ENCODE peak calls at places on chromosomes 4 and X, in eight cellular contexts. I is H9; B is HCT116; H is effector memory CD4-positive, alpha-beta T cell; X is ascending aorta; W is cardiac muscle cell; E is spleen; U is BE2C. Z is an unnamed sample.

GRCh38 chr4:37631551-37631950 is 54.6 kb downstream of the RELL1 start:
- DNase-seq in I (no peak), B (no peak), H (no peak), X (no peak), W (no peak), E (no peak), U (no peak), Z (no peak)

GRCh38 chr4:13953083-13953482 is 325.6 kb upstream of the BOD1L1 start:
- DNase-seq in I (no peak), B (no peak), H (no peak), X (no peak), W (no peak), E (no peak), U (no peak), Z (no peak)

GRCh38 chr4:43776371-43776770 is 672.2 kb downstream of the KCTD8 start:
- DNase-seq in I (no peak), B (no peak), H (no peak), X (no peak), W (no peak), E (no peak), U (no peak), Z (no peak)

GRCh38 chr4:34309356-34309900 is 1934.9 kb downstream of the ARAP2 start:
- DNase-seq in I (no peak), B (no peak), H (no peak), X (no peak), W (no peak), E (no peak), U (no peak), Z (no peak)

GRCh38 chr4:18698119-18698883 is 676.7 kb upstream of the LCORL start:
- DNase-seq in I (no peak), B (no peak), H (no peak), X (no peak), W (no peak), E (no peak), U (no peak), Z (no peak)

GRCh38 chr4:147056951-147057630 is 111.4 kb upstream of the TTC29 start:
- DNase-seq in I (no peak), B (no peak), H (no peak), X (no peak), W (no peak), E (no peak), U (no peak), Z (no peak)

GRCh38 chr4:132605551-132605950 is 543.5 kb upstream of the PCDH10 start:
- DNase-seq in I (no peak), B (no peak), H (no peak), X (no peak), W (no peak), E (no peak), U (no peak), Z (no peak)

GRCh38 chr4:1554876-1555265 is 129.2 kb downstream of the FAM53A start:
- DNase-seq in I (no peak), B (no peak), H (no peak), X (no peak), W (no peak), E (no peak), U (no peak), Z (no peak)

GRCh38 chrX:10989386-10989785 is 121.7 kb upstream of the HCCS start:
- DNase-seq in I (no peak), B (no peak), H (no peak), X (no peak), W (peak; percentile 49), E (no peak), U (no peak), Z (no peak)

GRCh38 chr4:67288964-67289363 is 256.3 kb downstream of the CENPC start:
- DNase-seq in I (peak; percentile 57), B (no peak), H (no peak), X (no peak), W (peak; percentile 36), E (no peak), U (peak; percentile 34), Z (no peak)

GRCh38 chr4:41141910-41142309 is 72.4 kb downstream of the APBB2 start:
- DNase-seq in I (no peak), B (no peak), H (no peak), X (no peak), W (no peak), E (no peak), U (no peak), Z (no peak)

GRCh38 chrX:115606861-115607260 is 45.9 kb downstream of the PLS3 start:
- DNase-seq in I (peak; percentile 35), B (no peak), H (no peak), X (no peak), W (no peak), E (no peak), U (no peak), Z (no peak)

GRCh38 chrX:24153175-24153795 is 3.8 kb downstream of the ZFX start:
- DNase-seq in I (peak; percentile 61), B (no peak), H (peak; percentile 6), X (no peak), W (peak; percentile 35), E (no peak), U (peak; percentile 54), Z (peak; percentile 43)

GRCh38 chrX:1629244-1629643 is 14.4 kb downstream of the ASMT start:
- DNase-seq in I (no peak), B (no peak), H (no peak), X (no peak), W (no peak), E (no peak), U (no peak), Z (no peak)

GRCh38 chr4:109943745-109944144 is 31.1 kb downstream of the EGF start:
- DNase-seq in I (no peak), B (no peak), H (no peak), X (no peak), W (no peak), E (no peak), U (no peak), Z (no peak)

GRCh38 chr4:109040441-109040840 is 262.0 kb downstream of the COL25A1 start:
- DNase-seq in I (no peak), B (no peak), H (no peak), X (no peak), W (no peak), E (no peak), U (no peak), Z (no peak)

GRCh38 chr4:99315839-99316238 is 5.4 kb downstream of the ADH1B start:
- DNase-seq in I (no peak), B (no peak), H (no peak), X (no peak), W (no peak), E (no peak), U (no peak), Z (no peak)

GRCh38 chr4:27057662-27058061 is 197.0 kb downstream of the STIM2 start:
- DNase-seq in I (no peak), B (no peak), H (no peak), X (no peak), W (no peak), E (no peak), U (no peak), Z (no peak)

GRCh38 chrX:64580035-64580434 is 184.8 kb upstream of the MTMR8 start:
- DNase-seq in I (peak; percentile 46), B (no peak), H (no peak), X (no peak), W (no peak), E (no peak), U (no peak), Z (no peak)

GRCh38 chr4:148030486-148030885 is 298.6 kb downstream of the ARHGAP10 start:
- DNase-seq in I (no peak), B (no peak), H (no peak), X (no peak), W (no peak), E (no peak), U (no peak), Z (no peak)

GRCh38 chrX:1205681-1206611 is 6.5 kb downstream of the CRLF2 start:
- DNase-seq in I (peak; percentile 76), B (peak; percentile 95), H (no peak), X (peak; percentile 64), W (peak; percentile 76), E (peak; percentile 24), U (no peak), Z (peak; percentile 6)

DNA sequence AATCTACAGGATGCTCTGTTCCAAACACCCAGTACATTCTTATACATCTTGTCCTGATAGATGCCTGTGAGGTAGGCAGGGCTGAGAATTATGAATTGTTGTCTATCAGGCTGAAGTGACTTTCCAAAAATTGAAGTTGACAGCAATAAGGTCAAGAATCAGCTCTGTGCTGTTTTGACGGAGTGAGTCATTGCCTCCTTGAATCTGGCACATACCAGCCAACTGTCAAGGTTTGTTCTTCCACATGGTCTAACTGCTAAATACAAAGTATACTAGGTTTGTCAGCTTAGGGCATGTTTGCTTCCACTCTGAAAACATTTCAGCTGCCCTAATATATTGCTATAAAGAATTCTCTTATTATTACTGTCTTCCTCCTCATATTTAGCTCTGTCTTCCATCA is 32.3 kb downstream of the SH3RF1 start:
- DNase-seq in I (no peak), B (no peak), H (no peak), X (no peak), W (no peak), E (no peak), U (peak; percentile 18), Z (no peak)
- H3K4me1 ChIP-seq in I (peaks cover 3% of the 10 kb centered on the region), B (peaks cover 36% of the 10 kb centered on the region), H (no peaks in the 10 kb centered on the region), X (peaks cover 39% of the 10 kb centered on the region), W (no peaks in the 10 kb centered on the region), E (no peaks in the 10 kb centered on the region), U (no peaks in the 10 kb centered on the region), Z (peaks cover 45% of the 10 kb centered on the region)

GRCh38 chrX:12966151-12966550 is 8.8 kb upstream of the TMSB4X start:
- DNase-seq in I (no peak), B (no peak), H (no peak), X (no peak), W (no peak), E (no peak), U (no peak), Z (no peak)

GRCh38 chrX:12970691-12971202 is 4.2 kb upstream of the TMSB4X start:
- DNase-seq in I (peak; percentile 65), B (no peak), H (peak; percentile 47), X (peak; percentile 68), W (peak; percentile 22), E (peak; percentile 64), U (no peak), Z (no peak)

GRCh38 chrX:12971282-12972003 is 3.5 kb upstream of the TMSB4X start:
- DNase-seq in I (no peak), B (no peak), H (no peak), X (peak; percentile 81), W (no peak), E (peak; percentile 82), U (no peak), Z (no peak)

GRCh38 chrX:12965390-12965940 is 9.4 kb upstream of the TMSB4X start:
- DNase-seq in I (no peak), B (no peak), H (no peak), X (peak; percentile 3), W (no peak), E (no peak), U (no peak), Z (no peak)

GRCh38 chrX:12967711-12968465 is 7.0 kb upstream of the TMSB4X start:
- DNase-seq in I (no peak), B (no peak), H (no peak), X (peak; percentile 60), W (no peak), E (peak; percentile 79), U (no peak), Z (no peak)
- H3K4me1 ChIP-seq in I (no peaks in the 10 kb centered on the region), B (no peaks in the 10 kb centered on the region), H (peaks cover 13% of the 10 kb centered on the region), X (peaks cover 8% of the 10 kb centered on the region), W (no peaks in the 10 kb centered on the region), E (peaks cover 47% of the 10 kb centered on the region), U (no peaks in the 10 kb centered on the region), Z (no peaks in the 10 kb centered on the region)

GRCh38 chrX:73977542-73978169 is 326.3 kb upstream of the ZCCHC13 start:
- DNase-seq in I (peak; percentile 32), B (no peak), H (peak; percentile 5), X (no peak), W (no peak), E (no peak), U (no peak), Z (no peak)
- H3K4me1 ChIP-seq in I (peaks cover 6% of the 10 kb centered on the region), B (no peaks in the 10 kb centered on the region), H (peaks cover 11% of the 10 kb centered on the region), X (no peaks in the 10 kb centered on the region), W (no peaks in the 10 kb centered on the region), E (peaks cover 14% of the 10 kb centered on the region), U (no peaks in the 10 kb centered on the region), Z (no peaks in the 10 kb centered on the region)

GRCh38 chrX:153969125-153969903 is 2.3 kb downstream of the HCFC1 start:
- DNase-seq in I (no peak), B (no peak), H (no peak), X (no peak), W (no peak), E (peak; percentile 82), U (peak; percentile 42), Z (no peak)
- H3K4me1 ChIP-seq in I (peaks cover 4% of the 10 kb centered on the region), B (peaks cover 12% of the 10 kb centered on the region), H (peaks cover 24% of the 10 kb centered on the region), X (peaks cover 18% of the 10 kb centered on the region), W (no peaks in the 10 kb centered on the region), E (peaks cover 69% of the 10 kb centered on the region), U (peaks cover 9% of the 10 kb centered on the region), Z (no peaks in the 10 kb centered on the region)

Z was measured in RWPE2.